ENCODE peak calls at places on chromosomes 5 and 9, in seven cellular contexts. S is SHP77; Y is stimulated activated CD4-positive, alpha-beta T cell treated with anti-CD3 and anti-CD28 coated beads, Interleukin-2, amount 100 ng/mL, for 48 hours; G is NCI-H774; M is fibroblast of lung; P is heart left ventricle; X is fibroblast of the aortic adventitia. T is an unnamed sample.

GRCh38 chr5:38099205-38100144 is 158.9 kb upstream of the EGFLAM start:
- DNase-seq in S (no peak), Y (no peak), G (no peak), M (no peak), P (no peak), X (no peak), T (no peak)

GRCh38 chr9:18072967-18073366 is 401.0 kb upstream of the ADAMTSL1 start:
- DNase-seq in S (no peak), Y (no peak), G (no peak), M (no peak), P (no peak), X (no peak), T (no peak)

GRCh38 chr9:2291980-2292704 is 277.0 kb downstream of the SMARCA2 start:
- DNase-seq in S (peak), Y (no peak), G (peak), M (peak), P (no peak), X (peak), T (no peak)

GRCh38 chr9:133558191-133559126 is 24.0 kb downstream of the ADAMTSL2 start:
- DNase-seq in S (no peak), Y (peak), G (no peak), M (peak), P (no peak), X (peak), T (no peak)

GRCh38 chr5:95623706-95624105 is 3.8 kb downstream of the GPR150 start:
- DNase-seq in S (no peak), Y (no peak), G (no peak), M (no peak), P (no peak), X (no peak), T (no peak)

GRCh38 chr5:169893586-169893985 is 86.7 kb downstream of the INSYN2B start:
- DNase-seq in S (no peak), Y (no peak), G (no peak), M (no peak), P (no peak), X (peak), T (no peak)

GRCh38 chr5:149345892-149346222 is 558 bp downstream of the GRPEL2 start:
- DNase-seq in S (no peak), Y (no peak), G (no peak), M (peak), P (no peak), X (peak), T (no peak)

GRCh38 chr9:1201262-1201661 is 151.1 kb downstream of the DMRT2 start:
- DNase-seq in S (no peak), Y (no peak), G (no peak), M (no peak), P (no peak), X (no peak), T (no peak)

GRCh38 chr9:99335280-99335679 is 113.2 kb downstream of the SEC61B start:
- DNase-seq in S (no peak), Y (no peak), G (no peak), M (no peak), P (no peak), X (no peak), T (no peak)

GRCh38 chr9:4887556-4887955 is 94.8 kb downstream of the RCL1 start:
- DNase-seq in S (no peak), Y (no peak), G (peak), M (peak), P (no peak), X (peak), T (no peak)

GRCh38 chr9:135215571-135216161 is 128.2 kb downstream of the OLFM1 start:
- DNase-seq in S (peak), Y (no peak), G (no peak), M (no peak), P (peak), X (peak), T (no peak)

GRCh38 chr5:145450286-145450969 is 384.7 kb downstream of the PRELID2 start:
- DNase-seq in S (no peak), Y (no peak), G (no peak), M (no peak), P (no peak), X (no peak), T (no peak)

GRCh38 chr9:124855944-124856773 is 2.9 kb downstream of the WDR38 start:
- DNase-seq in S (peak), Y (no peak), G (no peak), M (no peak), P (no peak), X (no peak), T (peak)

GRCh38 chr9:127905788-127906191 is 6.4 kb upstream of the ST6GALNAC6 start:
- DNase-seq in S (no peak), Y (no peak), G (no peak), M (no peak), P (no peak), X (no peak), T (no peak)

GRCh38 chr9:92686954-92687353 is 17.0 kb upstream of the IPPK start:
- DNase-seq in S (peak), Y (no peak), G (no peak), M (no peak), P (no peak), X (no peak), T (no peak)

GRCh38 chr9:131476777-131477345 is 25.9 kb upstream of the POMT1 start:
- DNase-seq in S (no peak), Y (no peak), G (no peak), M (no peak), P (peak), X (no peak), T (no peak)

GRCh38 chr5:131280417-131280816 is 16.6 kb downstream of the CDC42SE2 start:
- DNase-seq in S (no peak), Y (no peak), G (no peak), M (peak), P (no peak), X (peak), T (peak)

GRCh38 chr5:55421074-55421529 is 113.3 kb downstream of the MTREX start:
- DNase-seq in S (no peak), Y (peak), G (no peak), M (no peak), P (no peak), X (no peak), T (no peak)

GRCh38 chr5:172438304-172438652 is 16.0 kb downstream of the SH3PXD2B start:
- DNase-seq in S (no peak), Y (no peak), G (no peak), M (no peak), P (no peak), X (no peak), T (no peak)

GRCh38 chr9:104025109-104025508 is 69.0 kb upstream of the SMC2 start:
- DNase-seq in S (no peak), Y (no peak), G (no peak), M (no peak), P (no peak), X (no peak), T (no peak)

GRCh38 chr5:173710528-173710927 is 94.1 kb upstream of the BOD1 start:
- DNase-seq in S (no peak), Y (no peak), G (no peak), M (no peak), P (no peak), X (no peak), T (no peak)

GRCh38 chr5:12672141-12672540 is 767.9 kb upstream of the CTNND2 start:
- DNase-seq in S (no peak), Y (no peak), G (no peak), M (no peak), P (no peak), X (no peak), T (no peak)

GRCh38 chr5:15695171-15695676 is 195.2 kb downstream of the FBXL7 start:
- DNase-seq in S (no peak), Y (no peak), G (no peak), M (peak), P (no peak), X (peak), T (no peak)

T was measured in NCI-H526.